ENCODE peak calls at places on chromosome 17, in six cellular contexts. K, X, D, N, A and B are unnamed samples.
A peak's percentile ranks its signal among the peaks of the same experiment; 100 is the strongest.

GRCh38 chr17:15464629-15465028 is 2.8 kb downstream of the CDRT4 start:
- DNase-seq in A (no peak), K (no peak), D (no peak), N (no peak), X (no peak), B (no peak)

GRCh38 chr17:82690786-82691489 is 7.6 kb downstream of the RAB40B start:
- DNase-seq in D (no peak), X (no peak), N (no peak), K (no peak), A (no peak), B (no peak)

GRCh38 chr17:22303096-22303495 is 610.8 kb downstream of the KCNJ18 start:
- DNase-seq in K (no peak), X (no peak), D (no peak), A (no peak), N (no peak), B (no peak)

GRCh38 chr17:47199627-47200324 is 9.4 kb upstream of the MYL4 start:
- DNase-seq in N (no peak), A (no peak), D (no peak), K (peak; percentile 61), X (no peak), B (no peak)

GRCh38 chr17:70945386-70945785 is 776.1 kb downstream of the KCNJ2 start:
- DNase-seq in N (no peak), X (no peak), D (no peak), K (no peak), A (no peak), B (no peak)

GRCh38 chr17:77465358-77466041 is 324.7 kb downstream of the SEC14L1 start:
- DNase-seq in A (peak; percentile 80), X (no peak), K (peak; percentile 94), N (no peak), D (no peak), B (peak; percentile 86)

GRCh38 chr17:53588317-53588716 is 234.4 kb upstream of the KIF2B start:
- DNase-seq in K (no peak), D (no peak), N (no peak), A (no peak), X (no peak), B (no peak)

GRCh38 chr17:19978206-19978802 is 676 bp upstream of the AKAP10 start:
- DNase-seq in K (no peak), A (no peak), N (no peak), X (no peak), D (no peak), B (peak; percentile 53)

GRCh38 chr17:4986403-4986802 is 1.1 kb downstream of the CAMTA2 start:
- DNase-seq in D (no peak), X (no peak), K (peak; percentile 20), A (no peak), N (no peak), B (no peak)

GRCh38 chr17:40369923-40370322 is 5.4 kb upstream of the GJD3 start:
- DNase-seq in X (no peak), N (no peak), D (no peak), K (no peak), A (no peak), B (no peak)

GRCh38 chr17:73936908-73937627 is 266.4 kb upstream of the RPL38 start:
- DNase-seq in A (no peak), X (no peak), K (no peak), N (no peak), D (no peak), B (no peak)

GRCh38 chr17:81514735-81515529 is 2.3 kb upstream of the ACTG1 start:
- DNase-seq in N (peak; percentile 75), K (peak; percentile 91), X (peak; percentile 54), D (peak; percentile 39), A (peak; percentile 94), B (peak; percentile 89)

GRCh38 chr17:81272616-81273015 is 22.5 kb downstream of the SLC38A10 start:
- DNase-seq in K (no peak), D (no peak), N (no peak), A (no peak), X (no peak), B (no peak)

GRCh38 chr17:49361129-49361901 is 735 bp downstream of the ZNF652 start:
- DNase-seq in K (peak; percentile 83), X (no peak), A (peak; percentile 68), D (no peak), N (peak; percentile 59), B (peak; percentile 77)

GRCh38 chr17:54968954-54969400 is 412 bp downstream of the STXBP4 start:
- DNase-seq in K (no peak), N (no peak), A (no peak), X (no peak), D (no peak), B (peak; percentile 22)

GRCh38 chr17:77615672-77616242 is 342.7 kb upstream of the TNRC6C start:
- DNase-seq in D (no peak), N (no peak), X (no peak), A (no peak), K (no peak), B (no peak)

GRCh38 chr17:51362818-51363598 is 102.7 kb downstream of the UTP18 start:
- DNase-seq in D (no peak), X (no peak), A (no peak), N (no peak), K (no peak), B (no peak)

GRCh38 chr17:83190601-83191387 is 111.4 kb downstream of the METRNL start:
- DNase-seq in A (peak; percentile 62), X (no peak), D (no peak), N (no peak), K (no peak), B (no peak)

GRCh38 chr17:6279659-6280058 is 155.3 kb downstream of the AIPL1 start:
- DNase-seq in N (no peak), K (peak; percentile 5), A (no peak), D (no peak), X (peak; percentile 16), B (no peak)

DNA sequence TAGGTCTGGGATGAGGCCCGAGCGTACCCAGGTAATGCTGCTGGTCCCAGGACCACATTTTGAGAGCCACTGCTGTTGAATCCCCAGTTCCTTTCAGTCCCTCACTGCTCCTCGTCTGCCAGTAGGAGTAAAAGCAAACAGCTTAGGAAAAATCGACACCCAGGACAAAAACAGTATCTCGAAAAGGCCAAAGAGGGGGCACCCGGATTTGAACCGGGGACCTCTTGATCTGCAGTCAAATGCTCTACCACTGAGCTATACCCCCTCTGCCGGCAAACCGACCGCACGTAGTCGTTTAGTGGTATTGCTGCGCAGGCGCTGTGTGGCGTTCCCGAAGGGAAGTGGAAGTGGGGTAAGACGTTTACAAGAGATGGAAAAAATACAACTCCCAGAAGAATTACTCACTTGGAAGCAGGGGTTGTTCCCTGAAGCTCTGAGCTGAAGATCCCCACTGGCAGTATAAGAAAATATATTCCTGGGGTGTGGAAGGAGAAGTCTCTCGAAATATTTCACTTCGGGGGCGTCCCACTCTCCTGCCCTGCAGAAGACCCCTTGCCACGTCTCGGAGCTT is 2.2 kb upstream of the PLXDC1 start:
- DNase-seq in D (peak; percentile 65), A (peak; percentile 96), N (peak; percentile 94), K (peak; percentile 88), X (peak; percentile 95), B (peak; percentile 80)
- TF ChIP-seq CTCF in D (peak; percentile 17), A (peak; percentile 41), N (no peak), K (no peak), X (no peak), B (peak; percentile 12)

DNA sequence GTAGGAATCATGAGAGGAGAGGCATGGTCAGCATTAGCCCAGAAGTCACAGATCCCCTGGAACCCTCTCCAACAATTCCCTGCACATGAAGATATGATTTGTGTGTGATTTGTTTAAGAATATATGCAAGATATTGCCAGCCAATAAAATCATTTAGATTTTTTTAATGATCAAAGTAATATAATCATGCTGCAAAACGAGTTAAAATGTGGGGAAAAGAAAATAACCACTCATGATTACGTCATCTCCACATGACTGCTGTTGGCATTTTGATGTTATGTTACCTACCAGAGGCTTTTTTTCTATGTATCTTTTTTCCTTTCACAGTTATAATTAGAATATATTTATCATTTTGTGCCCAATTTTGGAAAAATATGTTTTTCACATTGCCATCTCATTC is 22.4 kb downstream of the SLC35G3 start:
- DNase-seq in D (no peak), N (no peak), X (no peak), K (no peak), A (no peak), B (no peak)
- TF ChIP-seq CTCF in D (no peak), N (no peak), X (no peak), K (no peak), A (no peak), B (no peak)

GRCh38 chr17:61425682-61426481 is 26.2 kb downstream of the TBX2 start:
- DNase-seq in A (no peak), D (no peak), N (no peak), X (no peak), K (no peak), B (no peak)
- TF ChIP-seq CTCF in A (no peak), D (peak; percentile 10), N (peak; percentile 41), X (no peak), K (no peak), B (no peak)

DNA sequence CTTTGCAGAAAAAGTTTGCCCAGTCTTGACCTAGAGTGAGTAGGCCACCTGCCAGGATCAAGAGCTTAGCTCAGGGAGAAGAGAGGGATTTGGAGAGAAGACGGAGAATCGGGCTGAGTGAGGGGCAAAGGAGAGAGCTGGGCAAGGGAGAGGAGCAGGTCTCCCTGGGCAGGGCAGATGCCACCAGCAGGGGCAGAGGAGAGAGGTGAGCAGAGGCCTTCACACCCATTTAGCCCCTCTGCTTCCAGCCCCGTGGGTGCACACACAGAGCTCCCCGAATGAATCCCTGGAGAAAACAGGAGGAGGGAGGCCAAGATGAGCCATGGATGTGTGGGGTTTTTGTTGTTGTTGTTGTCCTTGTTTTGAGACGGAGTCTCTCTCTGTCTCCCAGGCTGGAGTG is 29.2 kb downstream of the TBX4 start:
- DNase-seq in A (no peak), X (no peak), N (no peak), K (no peak), D (no peak), B (no peak)
- TF ChIP-seq CTCF in A (no peak), X (no peak), N (no peak), K (no peak), D (no peak), B (no peak)

GRCh38 chr17:32609085-32609484 is 122.3 kb downstream of the CDK5R1 start:
- DNase-seq in X (no peak), D (no peak), N (no peak), K (peak; percentile 74), A (no peak), B (peak; percentile 63)
- TF ChIP-seq CTCF in X (no peak), D (peak; percentile 19), N (peak; percentile 22), K (peak; percentile 54), A (no peak), B (peak; percentile 73)

GRCh38 chr17:11241611-11242226 is 706 bp downstream of the SHISA6 start:
- DNase-seq in A (no peak), X (no peak), N (no peak), D (no peak), K (no peak), B (no peak)
- TF ChIP-seq CTCF in A (no peak), X (no peak), N (no peak), D (no peak), K (no peak), B (no peak)